ENCODE peak calls at places on chromosomes 6 and 20, in ten cellular contexts. One of them, this sample, is unnamed.

GRCh38 chr6:148524976-148525375 is 182.3 kb downstream of the SASH1 start:
- DNase-seq in lower lobe of right lung: no peak
- DNase-seq in pancreas: no peak
- DNase-seq in RWPE1: no peak
- DNase-seq in coronary artery: peak
- DNase-seq in psoas muscle: no peak
- DNase-seq in progenitor cell of endocrine pancreas: no peak
- DNase-seq in heart right ventricle: no peak
- DNase-seq in GM23338: no peak
- DNase-seq in AG09309: no peak
- DNase-seq in this sample: peak

GRCh38 chr6:152206072-152206818 is 398.8 kb downstream of the ESR1 start:
- DNase-seq in lower lobe of right lung: no peak
- DNase-seq in pancreas: peak
- DNase-seq in RWPE1: no peak
- DNase-seq in coronary artery: no peak
- DNase-seq in psoas muscle: peak
- DNase-seq in progenitor cell of endocrine pancreas: no peak
- DNase-seq in heart right ventricle: peak
- DNase-seq in GM23338: peak
- DNase-seq in AG09309: no peak
- DNase-seq in this sample: peak

GRCh38 chr20:22449115-22449973 is 135.0 kb downstream of the FOXA2 start:
- DNase-seq in lower lobe of right lung: no peak
- DNase-seq in pancreas: no peak
- DNase-seq in RWPE1: no peak
- DNase-seq in coronary artery: no peak
- DNase-seq in psoas muscle: no peak
- DNase-seq in progenitor cell of endocrine pancreas: no peak
- DNase-seq in heart right ventricle: no peak
- DNase-seq in GM23338: no peak
- DNase-seq in AG09309: no peak
- DNase-seq in this sample: no peak

GRCh38 chr6:677919-678318 is 15.0 kb downstream of the EXOC2 start:
- DNase-seq in lower lobe of right lung: no peak
- DNase-seq in pancreas: no peak
- DNase-seq in RWPE1: no peak
- DNase-seq in coronary artery: no peak
- DNase-seq in psoas muscle: no peak
- DNase-seq in progenitor cell of endocrine pancreas: no peak
- DNase-seq in heart right ventricle: no peak
- DNase-seq in GM23338: no peak
- DNase-seq in AG09309: no peak
- DNase-seq in this sample: no peak

GRCh38 chr6:109095036-109095820 is at the start of gene CEP57L1:
- DNase-seq in lower lobe of right lung: peak
- DNase-seq in pancreas: peak
- DNase-seq in RWPE1: peak
- DNase-seq in coronary artery: peak
- DNase-seq in psoas muscle: peak
- DNase-seq in progenitor cell of endocrine pancreas: peak
- DNase-seq in heart right ventricle: peak
- DNase-seq in GM23338: peak
- DNase-seq in AG09309: peak
- DNase-seq in this sample: peak

GRCh38 chr6:45841062-45841461 is 174.6 kb downstream of the CLIC5 start:
- DNase-seq in lower lobe of right lung: no peak
- DNase-seq in pancreas: no peak
- DNase-seq in RWPE1: no peak
- DNase-seq in coronary artery: no peak
- DNase-seq in psoas muscle: no peak
- DNase-seq in progenitor cell of endocrine pancreas: no peak
- DNase-seq in heart right ventricle: no peak
- DNase-seq in GM23338: no peak
- DNase-seq in AG09309: no peak
- DNase-seq in this sample: no peak

GRCh38 chr6:3664641-3665041 is 86.9 kb downstream of the PXDC1 start:
- DNase-seq in lower lobe of right lung: no peak
- DNase-seq in pancreas: no peak
- DNase-seq in RWPE1: no peak
- DNase-seq in coronary artery: no peak
- DNase-seq in psoas muscle: no peak
- DNase-seq in progenitor cell of endocrine pancreas: no peak
- DNase-seq in heart right ventricle: no peak
- DNase-seq in GM23338: peak
- DNase-seq in AG09309: no peak
- DNase-seq in this sample: no peak

GRCh38 chr6:106825156-106825555 is 149.4 kb downstream of the CD24 start:
- DNase-seq in lower lobe of right lung: no peak
- DNase-seq in pancreas: no peak
- DNase-seq in RWPE1: no peak
- DNase-seq in coronary artery: no peak
- DNase-seq in psoas muscle: no peak
- DNase-seq in progenitor cell of endocrine pancreas: no peak
- DNase-seq in heart right ventricle: no peak
- DNase-seq in GM23338: no peak
- DNase-seq in AG09309: no peak
- DNase-seq in this sample: no peak

DNA sequence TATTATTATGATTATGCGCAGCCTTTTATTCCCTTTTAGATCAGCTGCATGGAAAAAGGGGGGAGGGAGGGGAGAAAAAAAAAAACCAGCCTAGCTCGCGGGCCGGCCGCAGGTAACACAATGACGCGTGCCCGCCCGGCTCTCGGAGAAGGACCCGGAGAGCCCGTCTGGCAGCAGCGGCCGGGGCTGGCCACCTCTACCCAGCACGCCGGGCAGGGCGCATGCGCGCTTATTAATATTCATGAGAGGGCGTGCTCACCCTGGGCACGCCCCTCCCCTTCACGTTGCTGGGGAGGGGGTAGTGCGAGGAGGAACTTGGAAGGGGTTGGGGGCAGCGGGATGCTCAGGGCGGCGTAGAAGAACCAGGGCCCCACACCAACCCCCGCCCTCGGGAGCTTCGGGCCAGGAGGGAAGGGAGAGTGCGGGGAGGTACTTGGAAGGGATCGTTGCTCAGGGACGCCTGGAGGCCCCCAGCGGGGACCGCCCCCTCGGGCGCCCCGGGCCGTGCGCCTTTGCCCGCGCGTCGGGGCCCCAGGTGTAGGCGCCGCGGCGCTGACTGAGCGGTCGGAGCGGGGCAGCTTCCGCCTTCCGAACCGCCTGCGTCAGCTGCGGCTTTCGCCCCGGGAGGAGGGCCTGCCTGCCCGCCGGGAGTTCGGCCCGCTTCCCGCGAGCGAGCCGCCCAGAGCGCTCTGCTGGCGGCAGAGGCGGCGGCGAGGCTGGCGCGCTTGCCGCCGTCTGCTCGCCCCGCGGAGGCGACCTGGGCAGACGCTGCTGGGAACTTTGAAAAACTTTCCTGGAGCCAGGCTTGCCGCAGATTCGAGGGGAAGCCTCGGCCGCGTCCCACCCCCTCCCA is at the start of gene JAG1:
- DNase-seq in lower lobe of right lung: peak
- DNase-seq in pancreas: peak
- DNase-seq in RWPE1: peak
- DNase-seq in coronary artery: peak
- DNase-seq in psoas muscle: peak
- DNase-seq in progenitor cell of endocrine pancreas: peak
- DNase-seq in heart right ventricle: peak
- DNase-seq in GM23338: peak
- DNase-seq in AG09309: peak
- DNase-seq in this sample: peak
- TF ChIP-seq CTCF in lower lobe of right lung: no peak
- TF ChIP-seq CTCF in pancreas: no peak
- TF ChIP-seq CTCF in RWPE1: no peak
- TF ChIP-seq CTCF in coronary artery: no peak
- TF ChIP-seq CTCF in psoas muscle: no peak
- TF ChIP-seq CTCF in progenitor cell of endocrine pancreas: no peak
- TF ChIP-seq CTCF in heart right ventricle: no peak
- TF ChIP-seq CTCF in GM23338: no peak
- TF ChIP-seq CTCF in AG09309: no peak
- TF ChIP-seq CTCF in this sample: no peak

GRCh38 chr6:125950293-125950692 is 6.3 kb upstream of the HINT3 start:
- DNase-seq in lower lobe of right lung: no peak
- DNase-seq in pancreas: no peak
- DNase-seq in RWPE1: peak
- DNase-seq in coronary artery: no peak
- DNase-seq in psoas muscle: no peak
- DNase-seq in progenitor cell of endocrine pancreas: no peak
- DNase-seq in heart right ventricle: no peak
- DNase-seq in GM23338: peak
- DNase-seq in AG09309: peak
- DNase-seq in this sample: peak

GRCh38 chr6:125953502-125953875 is 3.1 kb upstream of the HINT3 start:
- DNase-seq in lower lobe of right lung: peak
- DNase-seq in pancreas: peak
- DNase-seq in RWPE1: no peak
- DNase-seq in coronary artery: no peak
- DNase-seq in psoas muscle: no peak
- DNase-seq in progenitor cell of endocrine pancreas: peak
- DNase-seq in heart right ventricle: no peak
- DNase-seq in GM23338: peak
- DNase-seq in AG09309: no peak
- DNase-seq in this sample: peak

GRCh38 chr6:125954735-125955410 is 1.7 kb upstream of the HINT3 start:
- DNase-seq in lower lobe of right lung: no peak
- DNase-seq in pancreas: no peak
- DNase-seq in RWPE1: no peak
- DNase-seq in coronary artery: no peak
- DNase-seq in psoas muscle: no peak
- DNase-seq in progenitor cell of endocrine pancreas: no peak
- DNase-seq in heart right ventricle: no peak
- DNase-seq in GM23338: no peak
- DNase-seq in AG09309: no peak
- DNase-seq in this sample: no peak

GRCh38 chr6:125951323-125951722 is 5.2 kb upstream of the HINT3 start:
- DNase-seq in lower lobe of right lung: no peak
- DNase-seq in pancreas: no peak
- DNase-seq in RWPE1: no peak
- DNase-seq in coronary artery: no peak
- DNase-seq in psoas muscle: no peak
- DNase-seq in progenitor cell of endocrine pancreas: no peak
- DNase-seq in heart right ventricle: no peak
- DNase-seq in GM23338: no peak
- DNase-seq in AG09309: no peak
- DNase-seq in this sample: no peak

DNA sequence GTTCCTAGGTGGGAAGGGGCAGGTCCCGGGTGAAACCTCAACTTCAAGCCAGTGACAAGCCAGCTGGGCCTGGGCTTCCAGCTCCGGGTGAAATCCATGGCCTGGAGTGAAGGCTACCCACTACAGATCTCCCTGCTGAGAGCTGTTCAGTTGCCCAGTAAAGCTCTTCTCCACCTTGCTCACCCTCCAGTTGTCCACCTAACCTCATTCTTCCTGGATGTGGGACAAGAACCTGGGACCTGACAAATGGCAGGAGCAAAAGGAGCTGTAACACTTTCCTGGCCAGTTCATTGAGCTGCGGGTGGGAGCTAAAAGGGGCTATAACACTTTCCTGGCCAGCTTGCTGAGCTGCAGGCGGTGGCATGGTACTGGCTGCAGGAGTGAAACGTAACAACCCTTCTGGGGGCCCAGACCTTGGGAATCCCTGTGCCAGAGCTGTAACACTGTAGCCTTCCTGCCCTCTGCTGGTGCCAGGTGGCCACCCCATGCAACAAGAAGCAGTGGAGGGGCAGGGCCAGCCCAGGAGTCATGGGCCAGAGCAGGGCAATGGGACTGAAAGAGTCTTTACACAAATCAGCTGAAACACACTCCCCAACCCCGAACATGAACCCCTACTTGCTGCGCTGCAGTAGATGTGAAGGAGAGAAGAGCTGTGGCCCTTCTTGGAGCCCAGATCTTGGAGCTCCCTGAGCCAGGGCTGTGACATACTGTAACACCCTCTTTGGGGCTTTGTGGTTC is 3.6 kb upstream of the HINT3 start:
- DNase-seq in lower lobe of right lung: peak
- DNase-seq in pancreas: no peak
- DNase-seq in RWPE1: no peak
- DNase-seq in coronary artery: no peak
- DNase-seq in psoas muscle: no peak
- DNase-seq in progenitor cell of endocrine pancreas: no peak
- DNase-seq in heart right ventricle: no peak
- DNase-seq in GM23338: peak
- DNase-seq in AG09309: no peak
- DNase-seq in this sample: peak
- TF ChIP-seq CTCF in lower lobe of right lung: no peak
- TF ChIP-seq CTCF in pancreas: no peak
- TF ChIP-seq CTCF in RWPE1: no peak
- TF ChIP-seq CTCF in coronary artery: no peak
- TF ChIP-seq CTCF in psoas muscle: no peak
- TF ChIP-seq CTCF in progenitor cell of endocrine pancreas: no peak
- TF ChIP-seq CTCF in heart right ventricle: no peak
- TF ChIP-seq CTCF in GM23338: peak
- TF ChIP-seq CTCF in AG09309: peak
- TF ChIP-seq CTCF in this sample: peak

DNA sequence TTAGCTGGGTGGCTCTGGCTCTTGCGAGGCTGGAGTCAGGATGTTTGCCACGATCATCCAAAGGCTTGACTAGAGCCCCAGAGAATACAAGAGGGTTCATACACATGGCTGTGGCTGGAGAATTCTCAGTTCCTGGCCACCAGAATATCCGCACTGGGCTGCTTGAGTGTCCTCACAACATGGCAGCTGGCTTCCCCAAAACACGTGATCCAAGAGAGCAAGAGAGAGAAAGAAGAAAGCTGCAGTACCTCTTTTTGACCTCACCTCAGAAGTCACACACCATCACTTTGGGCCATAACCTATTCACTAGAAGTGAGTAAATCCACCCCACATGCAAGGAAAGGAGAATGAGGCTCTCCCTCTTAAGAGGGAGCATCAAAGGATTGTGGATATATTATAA is 21.5 kb upstream of the BPIFB1 start:
- DNase-seq in lower lobe of right lung: no peak
- DNase-seq in pancreas: no peak
- DNase-seq in RWPE1: no peak
- DNase-seq in coronary artery: no peak
- DNase-seq in psoas muscle: no peak
- DNase-seq in progenitor cell of endocrine pancreas: no peak
- DNase-seq in heart right ventricle: no peak
- DNase-seq in GM23338: peak
- DNase-seq in AG09309: no peak
- DNase-seq in this sample: no peak
- TF ChIP-seq CTCF in lower lobe of right lung: no peak
- TF ChIP-seq CTCF in pancreas: no peak
- TF ChIP-seq CTCF in RWPE1: no peak
- TF ChIP-seq CTCF in coronary artery: no peak
- TF ChIP-seq CTCF in psoas muscle: no peak
- TF ChIP-seq CTCF in progenitor cell of endocrine pancreas: no peak
- TF ChIP-seq CTCF in heart right ventricle: no peak
- TF ChIP-seq CTCF in GM23338: no peak
- TF ChIP-seq CTCF in AG09309: no peak
- TF ChIP-seq CTCF in this sample: no peak

DNA sequence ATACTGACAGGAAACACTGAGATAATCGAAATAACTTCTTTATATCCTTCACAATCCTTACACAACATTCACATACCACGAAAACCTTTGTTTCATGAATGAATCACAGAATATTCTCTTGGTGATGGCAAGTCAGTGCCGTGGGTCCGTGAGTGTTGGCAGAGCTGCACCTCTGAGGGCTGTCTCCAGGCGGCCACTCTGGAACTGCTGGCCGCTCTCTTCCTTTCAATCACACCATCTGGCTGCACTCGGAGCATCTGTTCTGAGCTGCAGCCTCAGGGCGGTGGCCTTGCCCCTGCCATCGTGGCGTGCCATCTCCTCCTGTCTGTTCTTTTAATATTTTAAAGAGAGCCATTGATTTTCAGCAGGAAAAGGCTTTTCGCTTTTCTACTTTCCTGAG is 129.4 kb upstream of the AFDN start:
- DNase-seq in lower lobe of right lung: no peak
- DNase-seq in pancreas: no peak
- DNase-seq in RWPE1: no peak
- DNase-seq in coronary artery: no peak
- DNase-seq in psoas muscle: no peak
- DNase-seq in progenitor cell of endocrine pancreas: no peak
- DNase-seq in heart right ventricle: no peak
- DNase-seq in GM23338: no peak
- DNase-seq in AG09309: no peak
- DNase-seq in this sample: no peak
- TF ChIP-seq CTCF in lower lobe of right lung: no peak
- TF ChIP-seq CTCF in pancreas: no peak
- TF ChIP-seq CTCF in RWPE1: no peak
- TF ChIP-seq CTCF in coronary artery: no peak
- TF ChIP-seq CTCF in psoas muscle: no peak
- TF ChIP-seq CTCF in progenitor cell of endocrine pancreas: no peak
- TF ChIP-seq CTCF in heart right ventricle: no peak
- TF ChIP-seq CTCF in GM23338: no peak
- TF ChIP-seq CTCF in AG09309: no peak
- TF ChIP-seq CTCF in this sample: no peak

This sample was measured in MCF 10A.